ENCODE peak calls at places on chromosomes 13 and 19, in four cellular contexts. One of them, this sample, is unnamed.

GRCh38 chr19:16366433-16367268 is 42.0 kb downstream of the KLF2 start:
- DNase-seq in HL-60: peak
- DNase-seq in GM12878: peak
- DNase-seq in K562: no peak
- DNase-seq in this sample: peak

GRCh38 chr13:61728468-61728867 is 312.8 kb upstream of the PCDH20 start:
- DNase-seq in HL-60: no peak
- DNase-seq in GM12878: no peak
- DNase-seq in K562: no peak
- DNase-seq in this sample: no peak

GRCh38 chr19:45402469-45403070 is 2.3 kb downstream of the PPP1R13L start:
- DNase-seq in HL-60: no peak
- DNase-seq in GM12878: no peak
- DNase-seq in K562: peak
- DNase-seq in this sample: no peak

GRCh38 chr19:40144151-40144550 is 47.1 kb upstream of the MAP3K10 start:
- DNase-seq in HL-60: no peak
- DNase-seq in GM12878: no peak
- DNase-seq in K562: no peak
- DNase-seq in this sample: no peak

GRCh38 chr19:33700408-33700757 is 78.6 kb downstream of the CHST8 start:
- DNase-seq in HL-60: no peak
- DNase-seq in GM12878: no peak
- DNase-seq in K562: no peak
- DNase-seq in this sample: no peak

GRCh38 chr13:100115693-100116254 is 26.9 kb downstream of the PCCA start:
- DNase-seq in HL-60: no peak
- DNase-seq in GM12878: no peak
- DNase-seq in K562: no peak
- DNase-seq in this sample: no peak

GRCh38 chr19:14516746-14517438 is 1.3 kb downstream of the DNAJB1 start:
- DNase-seq in HL-60: no peak
- DNase-seq in GM12878: no peak
- DNase-seq in K562: peak
- DNase-seq in this sample: no peak

GRCh38 chr19:2887391-2887914 is 13.3 kb upstream of the ZNF57 start:
- DNase-seq in HL-60: peak
- DNase-seq in GM12878: no peak
- DNase-seq in K562: peak
- DNase-seq in this sample: no peak

GRCh38 chr13:99626461-99627082 is 125.3 kb downstream of the TM9SF2 start:
- DNase-seq in HL-60: no peak
- DNase-seq in GM12878: no peak
- DNase-seq in K562: no peak
- DNase-seq in this sample: no peak

GRCh38 chr19:55254625-55254977 is 4.2 kb downstream of the PPP6R1 start:
- DNase-seq in HL-60: peak
- DNase-seq in GM12878: no peak
- DNase-seq in K562: no peak
- DNase-seq in this sample: no peak

GRCh38 chr19:5578094-5578846 is 10.5 kb upstream of the TINCR start:
- DNase-seq in HL-60: peak
- DNase-seq in GM12878: no peak
- DNase-seq in K562: peak
- DNase-seq in this sample: peak

GRCh38 chr13:36891752-36892151 is 28.3 kb downstream of the SMAD9 start:
- DNase-seq in HL-60: no peak
- DNase-seq in GM12878: no peak
- DNase-seq in K562: no peak
- DNase-seq in this sample: no peak

GRCh38 chr19:35389192-35389861 is 18.5 kb downstream of the GPR42 start:
- DNase-seq in HL-60: no peak
- DNase-seq in GM12878: no peak
- DNase-seq in K562: peak
- DNase-seq in this sample: no peak

GRCh38 chr19:844300-844971 is 3.6 kb downstream of the PRTN3 start:
- DNase-seq in HL-60: peak
- DNase-seq in GM12878: no peak
- DNase-seq in K562: peak
- DNase-seq in this sample: no peak

GRCh38 chr19:5250127-5250659 is 90.4 kb downstream of the PTPRS start:
- DNase-seq in HL-60: no peak
- DNase-seq in GM12878: no peak
- DNase-seq in K562: no peak
- DNase-seq in this sample: no peak

GRCh38 chr13:101449971-101450748 is 2.3 kb upstream of the ITGBL1 start:
- DNase-seq in HL-60: no peak
- DNase-seq in GM12878: no peak
- DNase-seq in K562: no peak
- DNase-seq in this sample: no peak
- TF ChIP-seq SPI1 in HL-60: no peak
- TF ChIP-seq SPI1 in GM12878: no peak
- TF ChIP-seq SPI1 in K562: no peak
- TF ChIP-seq SPI1 in this sample: no peak

GRCh38 chr19:18666784-18667183 is 16.7 kb upstream of the CRTC1 start:
- DNase-seq in HL-60: no peak
- DNase-seq in GM12878: no peak
- DNase-seq in K562: no peak
- DNase-seq in this sample: no peak

GRCh38 chr19:18667531-18668251 is 15.8 kb upstream of the CRTC1 start:
- DNase-seq in HL-60: no peak
- DNase-seq in GM12878: no peak
- DNase-seq in K562: no peak
- DNase-seq in this sample: no peak

GRCh38 chr19:18669524-18669817 is 14.0 kb upstream of the CRTC1 start:
- DNase-seq in HL-60: no peak
- DNase-seq in GM12878: no peak
- DNase-seq in K562: no peak
- DNase-seq in this sample: no peak

GRCh38 chr19:18668744-18669523 is 14.5 kb upstream of the CRTC1 start:
- DNase-seq in HL-60: no peak
- DNase-seq in GM12878: no peak
- DNase-seq in K562: no peak
- DNase-seq in this sample: no peak

DNA sequence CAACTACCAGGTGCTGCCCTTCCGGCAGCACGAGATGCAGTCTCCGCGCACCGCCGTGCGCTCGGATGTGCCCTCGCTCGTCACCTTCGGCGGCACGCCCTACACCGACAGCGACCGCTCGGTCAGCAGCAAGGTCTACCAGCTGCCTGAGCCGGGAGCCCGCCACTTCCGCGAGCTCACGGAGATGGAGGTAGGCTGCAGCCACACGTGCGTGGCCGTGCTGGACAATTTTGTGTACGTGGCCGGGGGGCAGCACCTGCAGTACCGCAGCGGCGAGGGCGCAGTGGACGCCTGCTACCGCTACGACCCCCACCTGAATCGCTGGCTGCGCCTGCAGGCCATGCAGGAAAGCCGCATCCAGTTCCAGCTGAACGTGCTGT is 15.2 kb upstream of the CRTC1 start:
- DNase-seq in HL-60: no peak
- DNase-seq in GM12878: no peak
- DNase-seq in K562: no peak
- DNase-seq in this sample: no peak
- TF ChIP-seq SPI1 in HL-60: no peak
- TF ChIP-seq SPI1 in GM12878: no peak
- TF ChIP-seq SPI1 in K562: no peak
- TF ChIP-seq SPI1 in this sample: no peak

GRCh38 chr13:108328848-108329247 is 59.3 kb downstream of the TNFSF13B start:
- DNase-seq in HL-60: no peak
- DNase-seq in GM12878: no peak
- DNase-seq in K562: no peak
- DNase-seq in this sample: no peak

GRCh38 chr13:108325863-108326262 is 56.3 kb downstream of the TNFSF13B start:
- DNase-seq in HL-60: no peak
- DNase-seq in GM12878: no peak
- DNase-seq in K562: no peak
- DNase-seq in this sample: no peak

GRCh38 chr13:108322206-108322824 is 52.8 kb downstream of the TNFSF13B start:
- DNase-seq in HL-60: peak
- DNase-seq in GM12878: peak
- DNase-seq in K562: peak
- DNase-seq in this sample: no peak

GRCh38 chr13:108326318-108326717 is 56.8 kb downstream of the TNFSF13B start:
- DNase-seq in HL-60: peak
- DNase-seq in GM12878: peak
- DNase-seq in K562: no peak
- DNase-seq in this sample: no peak
- TF ChIP-seq SPI1 in HL-60: peak
- TF ChIP-seq SPI1 in GM12878: no peak
- TF ChIP-seq SPI1 in K562: no peak
- TF ChIP-seq SPI1 in this sample: no peak

DNA sequence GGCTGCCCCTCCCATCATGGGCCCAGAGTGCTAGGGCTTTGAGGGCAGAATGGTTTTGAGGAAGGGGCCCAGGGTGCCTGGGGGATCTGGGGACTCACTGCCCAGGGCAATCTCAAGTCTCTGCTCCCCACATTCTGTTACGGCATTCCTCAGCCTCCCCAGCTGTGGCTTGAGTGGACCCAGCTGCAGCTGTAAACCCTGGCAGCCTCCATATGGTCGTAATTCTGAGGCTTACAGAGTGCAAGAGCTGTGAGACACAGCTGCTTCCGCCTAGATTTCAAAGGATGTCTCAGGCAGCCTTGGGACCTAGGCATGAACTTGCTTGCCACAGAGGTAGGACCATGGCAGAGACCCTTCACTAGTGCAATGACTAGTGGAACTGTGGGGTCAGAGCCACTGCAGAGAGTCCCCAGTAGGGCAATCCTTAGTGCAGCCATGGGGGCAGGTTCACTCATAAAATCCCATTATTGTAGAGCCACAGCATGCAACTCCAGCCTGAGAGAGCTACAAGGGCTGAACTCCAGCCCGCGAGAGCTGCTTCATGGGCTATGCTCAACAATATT is 297.5 kb downstream of the ENOX1 start:
- DNase-seq in HL-60: no peak
- DNase-seq in GM12878: no peak
- DNase-seq in K562: no peak
- DNase-seq in this sample: no peak
- TF ChIP-seq SPI1 in HL-60: no peak
- TF ChIP-seq SPI1 in GM12878: no peak
- TF ChIP-seq SPI1 in K562: no peak
- TF ChIP-seq SPI1 in this sample: no peak

This sample was measured in GM12891.